ENCODE peak calls at places on chromosomes 2 and 18, in seven cellular contexts. E is colonic mucosa; X is activated CD4-positive, alpha-beta T cell treated with anti-CD3 and anti-CD28 coated beads for 36 hours; C is T-helper 9 cell; P is sciatic nerve; R is GM10248; M is CD4-positive, alpha-beta T cell. L is an unnamed sample.

GRCh38 chr18:55844373-55844772 is 256.4 kb upstream of the TCF4 start:
- DNase-seq in P (no peak), C (no peak), R (no peak), E (no peak), X (no peak), M (no peak), L (no peak)

GRCh38 chr2:230134496-230135073 is 65.9 kb upstream of the SLC16A14 start:
- DNase-seq in P (no peak), X (no peak), C (no peak), M (no peak), E (no peak), R (no peak), L (peak)

GRCh38 chr2:232541195-232541960 is 1.9 kb downstream of the CHRNG start:
- DNase-seq in P (peak), C (no peak), E (no peak), R (peak), X (no peak), M (no peak), L (no peak)

GRCh38 chr18:13381907-13382682 is 163.5 kb downstream of the LDLRAD4 start:
- DNase-seq in R (peak), P (no peak), E (peak), C (peak), M (no peak), X (peak), L (no peak)

GRCh38 chr2:120736955-120737801 is 1.5 kb downstream of the GLI2 start:
- DNase-seq in C (no peak), X (peak), M (no peak), P (peak), E (peak), R (no peak), L (peak)

GRCh38 chr2:6073260-6074141 is 381.3 kb downstream of the SOX11 start:
- DNase-seq in C (no peak), P (no peak), M (no peak), E (no peak), R (no peak), X (peak), L (no peak)

GRCh38 chr2:216829533-216829932 is 30.3 kb downstream of the TNP1 start:
- DNase-seq in E (peak), R (no peak), M (no peak), C (no peak), X (no peak), P (peak), L (no peak)

GRCh38 chr2:232260075-232260474 is 118.5 kb upstream of the ALPP start:
- DNase-seq in X (no peak), C (no peak), E (no peak), M (no peak), P (no peak), R (no peak), L (peak)

GRCh38 chr18:47063070-47063469 is 27.6 kb upstream of the ELOA2 start:
- DNase-seq in C (no peak), X (no peak), P (no peak), M (no peak), R (no peak), E (no peak), L (no peak)

GRCh38 chr2:149703281-149703680 is 115.7 kb upstream of the MMADHC start:
- DNase-seq in R (no peak), P (no peak), X (no peak), E (no peak), C (no peak), M (no peak), L (no peak)

GRCh38 chr2:98043101-98043500 is 43.9 kb upstream of the VWA3B start:
- DNase-seq in M (no peak), E (no peak), P (no peak), C (no peak), R (no peak), X (no peak), L (no peak)

GRCh38 chr18:13585379-13586153 is 140.8 kb downstream of the FAM210A start:
- DNase-seq in X (no peak), M (no peak), C (no peak), R (peak), E (no peak), P (no peak), L (no peak)

GRCh38 chr18:71371951-71372605 is 1083.2 kb downstream of the SOCS6 start:
- DNase-seq in X (no peak), P (no peak), R (no peak), C (no peak), E (no peak), M (no peak), L (no peak)

GRCh38 chr18:48947102-48947501 is 3.7 kb downstream of the SMAD7 start:
- DNase-seq in M (no peak), R (no peak), E (no peak), P (no peak), X (no peak), C (no peak), L (no peak)

GRCh38 chr2:41784496-41784895 is 263.3 kb upstream of the PKDCC start:
- DNase-seq in M (no peak), P (no peak), E (no peak), X (no peak), C (no peak), R (no peak), L (no peak)

GRCh38 chr2:37415128-37415817 is 70.8 kb downstream of the QPCT start:
- DNase-seq in M (no peak), E (no peak), R (no peak), C (no peak), X (peak), P (no peak), L (peak)

GRCh38 chr2:86048888-86049287 is 56.8 kb downstream of the POLR1A start:
- DNase-seq in E (no peak), C (no peak), X (no peak), R (no peak), P (no peak), M (no peak), L (no peak)

GRCh38 chr2:157190151-157190550 is 67.4 kb upstream of the GALNT5 start:
- DNase-seq in M (no peak), R (no peak), X (no peak), C (no peak), E (no peak), P (no peak), L (no peak)

GRCh38 chr2:237235383-237236095 is 149.8 kb downstream of the COPS8 start:
- DNase-seq in C (no peak), R (no peak), P (no peak), X (no peak), E (no peak), M (no peak), L (peak)

GRCh38 chr18:80233899-80234298 is 13.4 kb downstream of the PARD6G start:
- DNase-seq in P (no peak), M (no peak), E (no peak), R (no peak), X (no peak), C (no peak), L (no peak)

GRCh38 chr2:32745675-32746074 is 117.8 kb downstream of the TTC27 start:
- DNase-seq in P (no peak), E (no peak), C (no peak), X (no peak), R (no peak), M (no peak), L (no peak)

GRCh38 chr2:186349508-186349907 is 136.6 kb upstream of the ZC3H15 start:
- DNase-seq in R (no peak), P (no peak), M (no peak), C (no peak), X (no peak), E (no peak), L (no peak)

GRCh38 chr2:3334392-3334791 is 43.2 kb downstream of the EIPR1 start:
- DNase-seq in X (no peak), C (no peak), R (no peak), E (no peak), P (no peak), M (no peak), L (no peak)

GRCh38 chr2:104664672-104665071 is 189.2 kb upstream of the POU3F3 start:
- DNase-seq in C (no peak), E (no peak), R (no peak), P (no peak), X (no peak), M (no peak), L (no peak)

GRCh38 chr2:159064446-159065301 is 96.2 kb downstream of the TANC1 start:
- DNase-seq in X (no peak), E (peak), C (no peak), M (no peak), P (no peak), R (no peak), L (peak)

GRCh38 chr2:40403233-40403841 is 48.6 kb downstream of the SLC8A1 start:
- DNase-seq in E (no peak), X (no peak), M (no peak), P (no peak), R (no peak), C (no peak), L (no peak)

GRCh38 chr18:79782566-79783308 is 15.0 kb upstream of the KCNG2 start:
- DNase-seq in X (no peak), E (no peak), P (peak), R (no peak), C (no peak), M (no peak), L (no peak)

GRCh38 chr2:18104583-18105224 is 226.2 kb downstream of the KCNS3 start:
- DNase-seq in R (no peak), P (no peak), E (no peak), C (no peak), X (no peak), M (no peak), L (no peak)

GRCh38 chr2:207239222-207239674 is 73.5 kb upstream of the KLF7 start:
- DNase-seq in E (no peak), C (no peak), X (peak), P (no peak), R (no peak), M (no peak), L (peak)

GRCh38 chr2:85717308-85718005 is 23.3 kb downstream of the GNLY start:
- DNase-seq in M (no peak), P (no peak), E (no peak), R (no peak), X (no peak), C (no peak), L (no peak)

GRCh38 chr2:1553671-1554295 is 140.5 kb downstream of the TPO start:
- DNase-seq in R (no peak), C (no peak), M (no peak), E (no peak), P (no peak), X (no peak), L (peak)

GRCh38 chr2:133379159-133379558 is 189.1 kb downstream of the NCKAP5 start:
- DNase-seq in P (no peak), R (no peak), C (no peak), M (no peak), E (no peak), X (no peak), L (no peak)

GRCh38 chr2:129318581-129319421 is 660.7 kb upstream of the RAB6C start:
- DNase-seq in E (no peak), M (no peak), C (no peak), X (no peak), R (no peak), P (no peak), L (no peak)

GRCh38 chr2:164841719-164842623 is at the start of gene COBLL1:
- DNase-seq in P (peak), E (peak), M (no peak), R (peak), C (peak), X (peak), L (peak)

GRCh38 chr18:9792565-9793226 is 84.6 kb downstream of the RAB31 start:
- DNase-seq in E (no peak), X (peak), P (no peak), C (no peak), R (peak), M (no peak), L (no peak)

L was measured in SW480.